ENCODE peak calls at places on chromosomes 4 and X, in eight cellular contexts. R is endodermal cell, S is PC-3, B is psoas muscle, H is heart left ventricle, U is fibroblast of lung, F is tibial artery, E is left ventricle myocardium inferior. G is an unnamed sample.

GRCh38 chrX:79162076-79162475 is 17.6 kb downstream of the GPR174 start:
- DNase-seq in R (no peak), S (no peak), B (no peak), H (no peak), U (no peak), F (no peak), E (no peak), G (no peak)

GRCh38 chr4:76902233-76902890 is 4.4 kb upstream of the SOWAHB start:
- DNase-seq in R (no peak), S (no peak), B (no peak), H (no peak), U (no peak), F (no peak), E (no peak), G (no peak)

GRCh38 chr4:7672601-7673000 is 237.9 kb upstream of the PSAPL1 start:
- DNase-seq in R (no peak), S (no peak), B (no peak), H (no peak), U (no peak), F (no peak), E (no peak), G (no peak)

GRCh38 chrX:97039363-97040029 is 155.8 kb downstream of the RPA4 start:
- DNase-seq in R (no peak), S (peak; percentile 40), B (no peak), H (peak; percentile 31), U (peak; percentile 60), F (no peak), E (peak; percentile 28), G (peak; percentile 38)

GRCh38 chr4:96103086-96103485 is 263.2 kb downstream of the PDHA2 start:
- DNase-seq in R (no peak), S (no peak), B (no peak), H (no peak), U (peak; percentile 12), F (no peak), E (no peak), G (no peak)

GRCh38 chrX:133413218-133413925 is 1.9 kb downstream of the GPC4 start:
- DNase-seq in R (peak; percentile 50), S (no peak), B (peak; percentile 50), H (no peak), U (no peak), F (peak; percentile 64), E (no peak), G (no peak)

GRCh38 chr4:159401791-159402380 is 299.0 kb downstream of the RAPGEF2 start:
- DNase-seq in R (no peak), S (peak; percentile 75), B (no peak), H (no peak), U (peak; percentile 66), F (no peak), E (no peak), G (no peak)

GRCh38 chr4:96895826-96896225 is 1055.9 kb downstream of the PDHA2 start:
- DNase-seq in R (no peak), S (no peak), B (no peak), H (no peak), U (no peak), F (no peak), E (no peak), G (no peak)

GRCh38 chrX:40209951-40210617 is 112.3 kb upstream of the BCOR start:
- DNase-seq in R (no peak), S (peak; percentile 38), B (no peak), H (no peak), U (no peak), F (no peak), E (no peak), G (peak; percentile 28)

GRCh38 chr4:112185334-112185733 is 40.1 kb downstream of the FAM241A start:
- DNase-seq in R (no peak), S (no peak), B (no peak), H (no peak), U (no peak), F (no peak), E (no peak), G (no peak)

GRCh38 chrX:153944140-153944799 is at the start of gene RENBP:
- DNase-seq in R (peak; percentile 86), S (no peak), B (no peak), H (peak; percentile 63), U (no peak), F (peak; percentile 81), E (peak; percentile 61), G (peak; percentile 58)

GRCh38 chr4:81954266-81954665 is 419.5 kb downstream of the HNRNPD start:
- DNase-seq in R (no peak), S (no peak), B (no peak), H (no peak), U (no peak), F (no peak), E (no peak), G (no peak)

GRCh38 chrX:572490-573124 is 58.0 kb upstream of the SHOX start:
- DNase-seq in R (no peak), S (no peak), B (no peak), H (no peak), U (no peak), F (no peak), E (no peak), G (no peak)

GRCh38 chrX:2928127-2928582 is 984 bp downstream of the ARSD start:
- DNase-seq in R (no peak), S (no peak), B (peak; percentile 74), H (peak; percentile 64), U (no peak), F (peak; percentile 67), E (peak; percentile 53), G (peak; percentile 14)

GRCh38 chrX:118355225-118355920 is 9.5 kb downstream of the WDR44 start:
- DNase-seq in R (no peak), S (peak; percentile 25), B (no peak), H (no peak), U (no peak), F (no peak), E (no peak), G (no peak)

GRCh38 chr4:165631912-165632311 is 241.1 kb upstream of the TLL1 start:
- DNase-seq in R (no peak), S (no peak), B (no peak), H (no peak), U (no peak), F (no peak), E (no peak), G (no peak)

GRCh38 chr4:89331637-89332544 is 24.3 kb upstream of the GPRIN3 start:
- DNase-seq in R (no peak), S (no peak), B (no peak), H (no peak), U (no peak), F (no peak), E (no peak), G (no peak)

GRCh38 chr4:80412322-80412721 is 76.8 kb downstream of the CFAP299 start:
- DNase-seq in R (no peak), S (no peak), B (no peak), H (no peak), U (no peak), F (no peak), E (no peak), G (no peak)

GRCh38 chr4:26238782-26239647 is 81.8 kb upstream of the RBPJ start:
- DNase-seq in R (peak; percentile 65), S (peak; percentile 70), B (no peak), H (no peak), U (peak; percentile 67), F (no peak), E (no peak), G (no peak)

GRCh38 chrX:10221651-10222050 is 64.9 kb downstream of the CLCN4 start:
- DNase-seq in R (no peak), S (no peak), B (no peak), H (no peak), U (no peak), F (no peak), E (no peak), G (no peak)

GRCh38 chrX:10212395-10212794 is 55.6 kb downstream of the CLCN4 start:
- DNase-seq in R (no peak), S (no peak), B (no peak), H (no peak), U (no peak), F (no peak), E (no peak), G (no peak)

GRCh38 chrX:10213716-10214115 is 56.9 kb downstream of the CLCN4 start:
- DNase-seq in R (no peak), S (no peak), B (no peak), H (no peak), U (no peak), F (no peak), E (no peak), G (no peak)

GRCh38 chrX:10216208-10216607 is 59.4 kb downstream of the CLCN4 start:
- DNase-seq in R (no peak), S (no peak), B (no peak), H (no peak), U (no peak), F (no peak), E (no peak), G (no peak)

GRCh38 chrX:10217218-10217617 is 60.4 kb downstream of the CLCN4 start:
- DNase-seq in R (no peak), S (peak; percentile 9), B (no peak), H (peak; percentile 35), U (no peak), F (no peak), E (no peak), G (no peak)
- TF ChIP-seq CTCF in R (no peak), S (peak; percentile 12), B (no peak), H (no peak), U (no peak), F (no peak), E (peak; percentile 33), G (no peak)

DNA sequence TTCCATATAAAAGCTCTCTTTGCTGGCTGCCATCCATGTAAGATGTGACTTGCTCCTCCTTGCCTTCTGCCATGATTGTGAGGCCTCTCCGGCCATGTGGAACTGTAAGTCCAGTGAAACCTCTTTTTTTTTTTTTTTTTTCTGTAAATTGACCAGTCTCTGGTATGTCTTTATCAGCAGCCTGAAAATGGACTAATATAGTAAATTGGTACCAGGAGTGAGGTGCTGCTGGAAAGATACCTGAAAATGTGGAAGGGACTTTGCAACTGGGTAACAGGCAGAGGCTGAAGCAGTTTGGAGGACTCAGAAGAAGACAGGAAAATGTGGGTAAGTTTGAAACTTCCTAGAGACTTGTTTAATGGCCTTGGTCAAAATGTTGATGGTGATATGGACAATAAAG is 124.3 kb upstream of the AADAT start:
- DNase-seq in R (no peak), S (no peak), B (no peak), H (no peak), U (no peak), F (no peak), E (no peak), G (no peak)
- H3K27ac ChIP-seq in R (no peak overlapping the region), S (no peak overlapping the region), B (no peak overlapping the region), H (no peak overlapping the region), U (no peak overlapping the region), F (no peak overlapping the region), E (no peak overlapping the region), G (no peak overlapping the region)

GRCh38 chr4:127400736-127401346 is 231.9 kb upstream of the INTU start:
- DNase-seq in R (peak; percentile 86), S (peak; percentile 68), B (peak; percentile 60), H (peak; percentile 41), U (peak; percentile 86), F (peak; percentile 69), E (peak; percentile 28), G (peak; percentile 83)
- TF ChIP-seq CTCF in R (peak; percentile 91), S (peak; percentile 75), B (peak; percentile 58), H (peak; percentile 60), U (peak; percentile 98), F (peak; percentile 59), E (peak; percentile 75), G (peak; percentile 64)

DNA sequence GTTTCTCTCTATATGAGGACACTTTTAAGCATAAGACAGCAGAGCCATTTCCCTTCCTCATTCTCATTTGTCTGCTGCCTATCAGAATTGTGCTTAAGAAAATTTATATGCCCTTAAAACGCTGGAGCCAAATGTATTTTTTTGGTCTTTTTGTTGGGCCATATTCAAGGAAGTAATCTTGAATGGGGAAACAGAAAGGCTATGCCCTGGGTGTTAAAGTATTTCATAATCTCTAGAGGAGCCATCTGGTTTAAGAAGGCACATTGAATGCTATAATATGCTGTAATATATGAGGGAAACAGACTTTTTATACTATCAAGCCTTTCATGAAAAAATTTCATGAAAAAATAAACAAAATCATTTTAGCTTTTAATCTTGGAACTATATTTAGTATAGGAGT is 4.3 kb downstream of the DMD start:
- DNase-seq in R (no peak), S (no peak), B (no peak), H (no peak), U (peak; percentile 62), F (no peak), E (no peak), G (no peak)
- H3K27ac ChIP-seq in R (no peak overlapping the region), S (no peak overlapping the region), B (peak overlapping the region; percentile 85), H (peak overlapping the region; percentile 48), U (no peak overlapping the region), F (peak overlapping the region; percentile 71), E (peak overlapping the region; percentile 59), G (no peak overlapping the region)